ENCODE peak calls at places on chromosomes 11 and 22, in seven cellular contexts. K is stomach, J is heart right ventricle, T is thoracic aorta, H is neural progenitor cell, L is PC-3, E is K562. V is an unnamed sample.
A peak's percentile ranks its signal among the peaks of the same experiment; 100 is the strongest.

GRCh38 chr11:41660585-41660984 is 201.1 kb upstream of the LRRC4C start:
- DNase-seq in K (no peak), J (no peak), T (no peak), H (peak; percentile 21), L (peak; percentile 19), E (no peak), V (no peak)

GRCh38 chr11:103344886-103345285 is 235.7 kb downstream of the DYNC2H1 start:
- DNase-seq in K (no peak), J (no peak), T (no peak), H (no peak), L (no peak), E (no peak), V (no peak)

GRCh38 chr11:78344676-78345075 is 72.9 kb downstream of the GAB2 start:
- DNase-seq in K (no peak), J (no peak), T (no peak), H (no peak), L (peak; percentile 55), E (no peak), V (no peak)

GRCh38 chr11:69333149-69333710 is 39.3 kb downstream of the MYEOV start:
- DNase-seq in K (peak; percentile 3), J (no peak), T (no peak), H (no peak), L (no peak), E (no peak), V (peak; percentile 49)

GRCh38 chr11:2566223-2567025 is 121.6 kb downstream of the KCNQ1 start:
- DNase-seq in K (peak; percentile 68), J (peak; percentile 6), T (no peak), H (peak; percentile 33), L (no peak), E (peak; percentile 32), V (no peak)

GRCh38 chr11:70071996-70072395 is 6.1 kb upstream of the ANO1 start:
- DNase-seq in K (no peak), J (no peak), T (no peak), H (no peak), L (no peak), E (no peak), V (peak; percentile 29)

GRCh38 chr11:110362916-110363574 is 66.6 kb upstream of the RDX start:
- DNase-seq in K (peak; percentile 39), J (peak; percentile 20), T (no peak), H (peak; percentile 81), L (peak; percentile 72), E (no peak), V (no peak)

GRCh38 chr22:18066181-18066859 is 11.5 kb upstream of the PEX26 start:
- DNase-seq in K (no peak), J (no peak), T (no peak), H (no peak), L (no peak), E (no peak), V (no peak)

GRCh38 chr11:20119315-20119714 is 41.0 kb downstream of the DBX1 start:
- DNase-seq in K (no peak), J (no peak), T (no peak), H (no peak), L (no peak), E (peak; percentile 36), V (no peak)

GRCh38 chr11:132258865-132259264 is 888.5 kb downstream of the NTM start:
- DNase-seq in K (no peak), J (no peak), T (no peak), H (no peak), L (no peak), E (no peak), V (no peak)

GRCh38 chr22:35524966-35525686 is 15.5 kb upstream of the RASD2 start:
- DNase-seq in K (no peak), J (peak; percentile 45), T (no peak), H (no peak), L (no peak), E (no peak), V (no peak)

GRCh38 chr11:10155793-10156490 is 138.1 kb downstream of the SBF2 start:
- DNase-seq in K (no peak), J (no peak), T (no peak), H (no peak), L (peak; percentile 34), E (no peak), V (no peak)

GRCh38 chr11:120522736-120523135 is 11.2 kb downstream of the GRIK4 start:
- DNase-seq in K (no peak), J (no peak), T (no peak), H (no peak), L (no peak), E (no peak), V (no peak)

GRCh38 chr11:2700415-2701211 is 819 bp upstream of the KCNQ1OT1 start:
- DNase-seq in K (peak; percentile 64), J (peak; percentile 75), T (no peak), H (peak; percentile 78), L (peak; percentile 59), E (peak; percentile 75), V (peak; percentile 75)

GRCh38 chr11:57885298-57886035 is 123.9 kb downstream of the CTNND1 start:
- DNase-seq in K (no peak), J (no peak), T (no peak), H (peak; percentile 52), L (peak; percentile 51), E (no peak), V (no peak)

GRCh38 chr22:19876314-19876940 is 21.8 kb upstream of the GNB1L start:
- DNase-seq in K (no peak), J (no peak), T (no peak), H (no peak), L (no peak), E (no peak), V (no peak)

GRCh38 chr11:12803086-12803826 is 129.0 kb downstream of the TEAD1 start:
- DNase-seq in K (no peak), J (no peak), T (no peak), H (peak; percentile 47), L (peak; percentile 35), E (no peak), V (no peak)

GRCh38 chr11:107821199-107821926 is 37.2 kb downstream of the SLC35F2 start:
- DNase-seq in K (no peak), J (no peak), T (no peak), H (no peak), L (no peak), E (no peak), V (no peak)

GRCh38 chr22:42641801-42642413 is 1.5 kb upstream of the ATP5MGL start:
- DNase-seq in K (no peak), J (no peak), T (no peak), H (no peak), L (no peak), E (no peak), V (no peak)
- H3K27ac ChIP-seq in K (peak overlapping the region; percentile 95), J (peak overlapping the region; percentile 97), T (peak overlapping the region; percentile 14), H (no peak overlapping the region), L (no peak overlapping the region), E (no peak overlapping the region), V (peak overlapping the region; percentile 92)

DNA sequence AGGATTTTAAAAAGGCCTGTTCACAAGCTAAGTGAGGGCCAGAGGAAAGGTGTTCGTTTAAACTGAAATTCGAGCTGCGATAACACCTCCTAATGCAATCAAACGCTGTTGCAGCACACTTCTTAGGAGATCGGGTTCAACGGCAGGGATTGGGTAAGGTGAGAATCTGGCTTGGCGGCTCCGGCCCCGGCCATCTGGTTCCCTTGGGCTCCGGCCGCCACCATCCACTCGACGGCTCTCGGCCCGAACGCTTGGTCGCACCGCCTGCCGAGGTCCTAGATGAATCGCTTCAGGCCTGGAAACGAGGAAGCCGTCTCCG is 449 bp downstream of the C11orf71 start:
- DNase-seq in K (peak; percentile 63), J (no peak), T (peak; percentile 11), H (peak; percentile 85), L (no peak), E (peak; percentile 52), V (peak; percentile 86)
- TF ChIP-seq CTCF in K (no peak), J (no peak), T (no peak), H (no peak), L (no peak), E (no peak), V (no peak)

GRCh38 chr11:115083129-115083823 is 404.9 kb downstream of the NXPE2 start:
- DNase-seq in K (no peak), J (no peak), T (no peak), H (no peak), L (no peak), E (no peak), V (no peak)
- H3K4me3 ChIP-seq in K (no peak overlapping the region), J (no peak overlapping the region), T (no peak overlapping the region), H (no peak overlapping the region), L (no peak overlapping the region), E (no peak overlapping the region), V (no peak overlapping the region)

GRCh38 chr22:44029069-44029468 is 5.0 kb downstream of the PARVB start:
- DNase-seq in K (no peak), J (no peak), T (no peak), H (no peak), L (no peak), E (no peak), V (no peak)
- H3K27ac ChIP-seq in K (no peak overlapping the region), J (peak overlapping the region; percentile 93), T (no peak overlapping the region), H (no peak overlapping the region), L (no peak overlapping the region), E (no peak overlapping the region), V (no peak overlapping the region)

GRCh38 chr11:96391698-96392307 is 2.0 kb downstream of the JRKL start:
- DNase-seq in K (no peak), J (no peak), T (no peak), H (no peak), L (peak; percentile 62), E (no peak), V (no peak)
- TF ChIP-seq CTCF in K (no peak), J (no peak), T (no peak), H (no peak), L (peak; percentile 67), E (no peak), V (no peak)

GRCh38 chr11:32438883-32439487 is 3.6 kb upstream of the WT1 start:
- DNase-seq in K (no peak), J (no peak), T (no peak), H (peak; percentile 66), L (no peak), E (no peak), V (no peak)
- H3K4me3 ChIP-seq in K (peak overlapping the region; percentile 14), J (peak overlapping the region; percentile 13), T (no peak overlapping the region), H (no peak overlapping the region), L (no peak overlapping the region), E (no peak overlapping the region), V (peak overlapping the region; percentile 41)

GRCh38 chr22:37433786-37434185 is 6.5 kb upstream of the ELFN2 start:
- DNase-seq in K (no peak), J (no peak), T (no peak), H (no peak), L (no peak), E (no peak), V (no peak)
- H3K27ac ChIP-seq in K (no peak overlapping the region), J (no peak overlapping the region), T (no peak overlapping the region), H (no peak overlapping the region), L (no peak overlapping the region), E (no peak overlapping the region), V (no peak overlapping the region)

DNA sequence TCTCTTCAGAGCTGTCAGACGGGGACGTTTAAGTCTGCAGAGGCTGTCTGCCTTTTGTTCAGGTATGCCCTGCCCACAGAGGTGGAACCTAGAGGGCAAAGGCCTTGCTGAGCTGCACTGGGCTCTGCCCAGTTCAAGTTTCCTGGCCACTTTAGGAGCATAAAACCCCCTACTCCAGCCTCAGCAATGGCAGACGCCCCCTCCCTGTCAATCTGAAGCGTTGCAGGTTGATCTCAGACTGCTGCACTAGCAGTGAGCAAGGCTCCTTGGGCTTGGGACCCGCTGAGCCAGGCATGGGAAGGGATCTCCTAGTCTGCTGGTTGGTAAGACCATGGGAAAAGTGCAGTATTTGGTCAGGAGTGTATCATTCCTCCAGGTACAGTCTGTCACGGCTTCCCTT is 66.6 kb upstream of the TP53I11 start:
- DNase-seq in K (no peak), J (no peak), T (no peak), H (peak; percentile 49), L (no peak), E (no peak), V (no peak)
- TF ChIP-seq CTCF in K (no peak), J (no peak), T (no peak), H (peak; percentile 55), L (peak; percentile 36), E (no peak), V (no peak)

V was measured in coronary artery.